ENCODE peak calls at places on chromosome 13, in eight cellular contexts. One of them, this sample, is unnamed.
A peak's percentile ranks its signal among the peaks of the same experiment; 100 is the strongest.

GRCh38 chr13:36806102-36806501 is 12.9 kb upstream of the RFXAP start:
- DNase-seq in T-helper 1 cell: no peak
- DNase-seq in putamen: peak; percentile 3
- DNase-seq in fibroblast of pulmonary artery: no peak
- DNase-seq in CD4-positive, alpha-beta T cell: no peak
- DNase-seq in amygdala: no peak
- DNase-seq in stimulated activated CD4-positive, alpha-beta T cell treated with anti-CD3 and anti-CD28 coated beads, Interleukin-4, amount 100 ng/mL, for 48 hours: no peak
- DNase-seq in posterior cingulate gyrus: no peak
- DNase-seq in this sample: no peak

GRCh38 chr13:110028311-110028710 is 241.9 kb upstream of the IRS2 start:
- DNase-seq in amygdala: no peak
- DNase-seq in stimulated activated CD4-positive, alpha-beta T cell treated with anti-CD3 and anti-CD28 coated beads, Interleukin-4, amount 100 ng/mL, for 48 hours: no peak
- DNase-seq in putamen: no peak
- DNase-seq in posterior cingulate gyrus: no peak
- DNase-seq in T-helper 1 cell: no peak
- DNase-seq in fibroblast of pulmonary artery: no peak
- DNase-seq in CD4-positive, alpha-beta T cell: no peak
- DNase-seq in this sample: no peak

GRCh38 chr13:41915096-41915495 is 45.8 kb downstream of the VWA8 start:
- DNase-seq in amygdala: no peak
- DNase-seq in posterior cingulate gyrus: no peak
- DNase-seq in stimulated activated CD4-positive, alpha-beta T cell treated with anti-CD3 and anti-CD28 coated beads, Interleukin-4, amount 100 ng/mL, for 48 hours: no peak
- DNase-seq in CD4-positive, alpha-beta T cell: no peak
- DNase-seq in fibroblast of pulmonary artery: no peak
- DNase-seq in T-helper 1 cell: no peak
- DNase-seq in putamen: no peak
- DNase-seq in this sample: no peak

GRCh38 chr13:50981686-50982085 is 72.1 kb downstream of the RNASEH2B start:
- DNase-seq in posterior cingulate gyrus: no peak
- DNase-seq in fibroblast of pulmonary artery: no peak
- DNase-seq in amygdala: no peak
- DNase-seq in putamen: no peak
- DNase-seq in CD4-positive, alpha-beta T cell: no peak
- DNase-seq in stimulated activated CD4-positive, alpha-beta T cell treated with anti-CD3 and anti-CD28 coated beads, Interleukin-4, amount 100 ng/mL, for 48 hours: no peak
- DNase-seq in T-helper 1 cell: no peak
- DNase-seq in this sample: no peak

GRCh38 chr13:78319101-78319627 is 284.2 kb downstream of the POU4F1 start:
- DNase-seq in posterior cingulate gyrus: no peak
- DNase-seq in CD4-positive, alpha-beta T cell: no peak
- DNase-seq in T-helper 1 cell: no peak
- DNase-seq in fibroblast of pulmonary artery: no peak
- DNase-seq in amygdala: no peak
- DNase-seq in stimulated activated CD4-positive, alpha-beta T cell treated with anti-CD3 and anti-CD28 coated beads, Interleukin-4, amount 100 ng/mL, for 48 hours: no peak
- DNase-seq in putamen: no peak
- DNase-seq in this sample: no peak

GRCh38 chr13:44196186-44196751 is 177.4 kb upstream of the SERP2 start:
- DNase-seq in posterior cingulate gyrus: no peak
- DNase-seq in fibroblast of pulmonary artery: no peak
- DNase-seq in stimulated activated CD4-positive, alpha-beta T cell treated with anti-CD3 and anti-CD28 coated beads, Interleukin-4, amount 100 ng/mL, for 48 hours: no peak
- DNase-seq in amygdala: no peak
- DNase-seq in CD4-positive, alpha-beta T cell: no peak
- DNase-seq in putamen: no peak
- DNase-seq in T-helper 1 cell: no peak
- DNase-seq in this sample: no peak

GRCh38 chr13:41802033-41802683 is 158.8 kb downstream of the VWA8 start:
- DNase-seq in putamen: no peak
- DNase-seq in T-helper 1 cell: no peak
- DNase-seq in amygdala: no peak
- DNase-seq in fibroblast of pulmonary artery: no peak
- DNase-seq in stimulated activated CD4-positive, alpha-beta T cell treated with anti-CD3 and anti-CD28 coated beads, Interleukin-4, amount 100 ng/mL, for 48 hours: no peak
- DNase-seq in CD4-positive, alpha-beta T cell: no peak
- DNase-seq in posterior cingulate gyrus: no peak
- DNase-seq in this sample: no peak

GRCh38 chr13:78659450-78660110 is 625 bp upstream of the OBI1 start:
- DNase-seq in stimulated activated CD4-positive, alpha-beta T cell treated with anti-CD3 and anti-CD28 coated beads, Interleukin-4, amount 100 ng/mL, for 48 hours: no peak
- DNase-seq in fibroblast of pulmonary artery: no peak
- DNase-seq in CD4-positive, alpha-beta T cell: no peak
- DNase-seq in posterior cingulate gyrus: no peak
- DNase-seq in T-helper 1 cell: no peak
- DNase-seq in putamen: no peak
- DNase-seq in amygdala: no peak
- DNase-seq in this sample: no peak

GRCh38 chr13:90787007-90787406 is 560.5 kb upstream of the MIR17HG start:
- DNase-seq in CD4-positive, alpha-beta T cell: no peak
- DNase-seq in T-helper 1 cell: no peak
- DNase-seq in posterior cingulate gyrus: no peak
- DNase-seq in stimulated activated CD4-positive, alpha-beta T cell treated with anti-CD3 and anti-CD28 coated beads, Interleukin-4, amount 100 ng/mL, for 48 hours: no peak
- DNase-seq in putamen: no peak
- DNase-seq in fibroblast of pulmonary artery: peak; percentile 31
- DNase-seq in amygdala: no peak
- DNase-seq in this sample: no peak

GRCh38 chr13:27919299-27919933 is 384 bp upstream of the PDX1 start:
- DNase-seq in putamen: no peak
- DNase-seq in T-helper 1 cell: no peak
- DNase-seq in posterior cingulate gyrus: no peak
- DNase-seq in fibroblast of pulmonary artery: no peak
- DNase-seq in amygdala: no peak
- DNase-seq in CD4-positive, alpha-beta T cell: no peak
- DNase-seq in stimulated activated CD4-positive, alpha-beta T cell treated with anti-CD3 and anti-CD28 coated beads, Interleukin-4, amount 100 ng/mL, for 48 hours: no peak
- DNase-seq in this sample: no peak

GRCh38 chr13:27911499-27911898 is 8.3 kb upstream of the PDX1 start:
- DNase-seq in putamen: no peak
- DNase-seq in posterior cingulate gyrus: no peak
- DNase-seq in amygdala: no peak
- DNase-seq in CD4-positive, alpha-beta T cell: no peak
- DNase-seq in T-helper 1 cell: no peak
- DNase-seq in fibroblast of pulmonary artery: no peak
- DNase-seq in stimulated activated CD4-positive, alpha-beta T cell treated with anti-CD3 and anti-CD28 coated beads, Interleukin-4, amount 100 ng/mL, for 48 hours: no peak
- DNase-seq in this sample: no peak

GRCh38 chr13:101127741-101128353 is 288.5 kb downstream of the NALCN start:
- DNase-seq in stimulated activated CD4-positive, alpha-beta T cell treated with anti-CD3 and anti-CD28 coated beads, Interleukin-4, amount 100 ng/mL, for 48 hours: no peak
- DNase-seq in putamen: peak; percentile 47
- DNase-seq in CD4-positive, alpha-beta T cell: no peak
- DNase-seq in T-helper 1 cell: peak; percentile 1
- DNase-seq in posterior cingulate gyrus: no peak
- DNase-seq in amygdala: no peak
- DNase-seq in fibroblast of pulmonary artery: peak; percentile 67
- DNase-seq in this sample: peak; percentile 1

GRCh38 chr13:27336005-27336673 is 65.5 kb downstream of the RASL11A start:
- DNase-seq in posterior cingulate gyrus: no peak
- DNase-seq in T-helper 1 cell: no peak
- DNase-seq in CD4-positive, alpha-beta T cell: no peak
- DNase-seq in amygdala: no peak
- DNase-seq in putamen: no peak
- DNase-seq in fibroblast of pulmonary artery: no peak
- DNase-seq in stimulated activated CD4-positive, alpha-beta T cell treated with anti-CD3 and anti-CD28 coated beads, Interleukin-4, amount 100 ng/mL, for 48 hours: no peak
- DNase-seq in this sample: no peak

GRCh38 chr13:30985637-30986205 is 53.3 kb downstream of the TEX26 start:
- DNase-seq in fibroblast of pulmonary artery: peak; percentile 56
- DNase-seq in T-helper 1 cell: no peak
- DNase-seq in posterior cingulate gyrus: no peak
- DNase-seq in CD4-positive, alpha-beta T cell: no peak
- DNase-seq in amygdala: no peak
- DNase-seq in putamen: no peak
- DNase-seq in stimulated activated CD4-positive, alpha-beta T cell treated with anti-CD3 and anti-CD28 coated beads, Interleukin-4, amount 100 ng/mL, for 48 hours: no peak
- DNase-seq in this sample: no peak

GRCh38 chr13:113202912-113203311 is 5.6 kb downstream of the PCID2 start:
- DNase-seq in T-helper 1 cell: no peak
- DNase-seq in posterior cingulate gyrus: no peak
- DNase-seq in CD4-positive, alpha-beta T cell: no peak
- DNase-seq in fibroblast of pulmonary artery: no peak
- DNase-seq in putamen: no peak
- DNase-seq in stimulated activated CD4-positive, alpha-beta T cell treated with anti-CD3 and anti-CD28 coated beads, Interleukin-4, amount 100 ng/mL, for 48 hours: no peak
- DNase-seq in amygdala: no peak
- DNase-seq in this sample: no peak

GRCh38 chr13:25652764-25653163 is 281.0 kb downstream of the ATP8A2 start:
- DNase-seq in amygdala: no peak
- DNase-seq in posterior cingulate gyrus: no peak
- DNase-seq in T-helper 1 cell: no peak
- DNase-seq in stimulated activated CD4-positive, alpha-beta T cell treated with anti-CD3 and anti-CD28 coated beads, Interleukin-4, amount 100 ng/mL, for 48 hours: no peak
- DNase-seq in CD4-positive, alpha-beta T cell: no peak
- DNase-seq in putamen: no peak
- DNase-seq in fibroblast of pulmonary artery: no peak
- DNase-seq in this sample: no peak

GRCh38 chr13:110799246-110800236 is 86.0 kb downstream of the ING1 start:
- DNase-seq in putamen: no peak
- DNase-seq in CD4-positive, alpha-beta T cell: no peak
- DNase-seq in posterior cingulate gyrus: no peak
- DNase-seq in T-helper 1 cell: no peak
- DNase-seq in fibroblast of pulmonary artery: peak; percentile 96
- DNase-seq in amygdala: no peak
- DNase-seq in stimulated activated CD4-positive, alpha-beta T cell treated with anti-CD3 and anti-CD28 coated beads, Interleukin-4, amount 100 ng/mL, for 48 hours: no peak
- DNase-seq in this sample: no peak

GRCh38 chr13:49869514-49869913 is 66.6 kb downstream of the SPRYD7 start:
- DNase-seq in amygdala: no peak
- DNase-seq in stimulated activated CD4-positive, alpha-beta T cell treated with anti-CD3 and anti-CD28 coated beads, Interleukin-4, amount 100 ng/mL, for 48 hours: no peak
- DNase-seq in fibroblast of pulmonary artery: peak; percentile 53
- DNase-seq in T-helper 1 cell: no peak
- DNase-seq in CD4-positive, alpha-beta T cell: no peak
- DNase-seq in posterior cingulate gyrus: no peak
- DNase-seq in putamen: no peak
- DNase-seq in this sample: no peak

GRCh38 chr13:23750383-23751121 is 138.6 kb downstream of the MIPEP start:
- DNase-seq in amygdala: no peak
- DNase-seq in stimulated activated CD4-positive, alpha-beta T cell treated with anti-CD3 and anti-CD28 coated beads, Interleukin-4, amount 100 ng/mL, for 48 hours: no peak
- DNase-seq in posterior cingulate gyrus: no peak
- DNase-seq in fibroblast of pulmonary artery: peak; percentile 63
- DNase-seq in CD4-positive, alpha-beta T cell: no peak
- DNase-seq in T-helper 1 cell: no peak
- DNase-seq in putamen: no peak
- DNase-seq in this sample: no peak

GRCh38 chr13:37306778-37307544 is 201.5 kb upstream of the CSNK1A1L start:
- DNase-seq in putamen: no peak
- DNase-seq in T-helper 1 cell: no peak
- DNase-seq in amygdala: no peak
- DNase-seq in CD4-positive, alpha-beta T cell: no peak
- DNase-seq in stimulated activated CD4-positive, alpha-beta T cell treated with anti-CD3 and anti-CD28 coated beads, Interleukin-4, amount 100 ng/mL, for 48 hours: no peak
- DNase-seq in posterior cingulate gyrus: no peak
- DNase-seq in fibroblast of pulmonary artery: peak; percentile 93
- DNase-seq in this sample: no peak

GRCh38 chr13:50388481-50388880 is 373.2 kb downstream of the KCNRG start:
- DNase-seq in fibroblast of pulmonary artery: no peak
- DNase-seq in CD4-positive, alpha-beta T cell: no peak
- DNase-seq in stimulated activated CD4-positive, alpha-beta T cell treated with anti-CD3 and anti-CD28 coated beads, Interleukin-4, amount 100 ng/mL, for 48 hours: no peak
- DNase-seq in T-helper 1 cell: no peak
- DNase-seq in putamen: no peak
- DNase-seq in amygdala: no peak
- DNase-seq in posterior cingulate gyrus: no peak
- DNase-seq in this sample: no peak